ENCODE peak calls at places on chromosome 5, in six cellular contexts. I is neural crest cell, V is PC-3, M is DND-41, S is WTC11, R is HFF-Myc. E is an unnamed sample.

GRCh38 chr5:24053731-24054130 is 546.3 kb downstream of the PRDM9 start:
- DNase-seq in V (no peak), I (no peak), S (no peak), R (no peak), M (no peak), E (no peak)

GRCh38 chr5:56522972-56523371 is 289.8 kb upstream of the ANKRD55 start:
- DNase-seq in M (no peak), V (peak), S (no peak), R (no peak), I (no peak), E (no peak)

GRCh38 chr5:179699640-179700298 is 1.0 kb downstream of the CANX start:
- DNase-seq in I (no peak), M (peak), V (peak), S (no peak), R (no peak), E (no peak)

GRCh38 chr5:170254056-170254455 is 21.3 kb downstream of the C5orf58 start:
- DNase-seq in M (no peak), V (peak), R (no peak), I (no peak), S (no peak), E (no peak)

GRCh38 chr5:106827061-106827460 is 843.7 kb downstream of the EFNA5 start:
- DNase-seq in R (no peak), S (no peak), I (no peak), V (no peak), M (no peak), E (no peak)

GRCh38 chr5:95446009-95446408 is 54.8 kb downstream of the FAM81B start:
- DNase-seq in R (no peak), V (peak), I (no peak), M (no peak), S (no peak), E (no peak)

GRCh38 chr5:102511666-102512065 is 12.9 kb upstream of the SLCO6A1 start:
- DNase-seq in R (no peak), I (no peak), S (no peak), M (no peak), V (peak), E (no peak)

GRCh38 chr5:73120222-73121108 is at the start of gene TMEM171:
- DNase-seq in S (peak), R (no peak), V (peak), M (no peak), I (peak), E (peak)

GRCh38 chr5:13993926-13994325 is 49.4 kb upstream of the DNAH5 start:
- DNase-seq in I (no peak), M (no peak), S (no peak), V (no peak), R (no peak), E (no peak)

GRCh38 chr5:169745441-169746146 is 108.5 kb downstream of the DOCK2 start:
- DNase-seq in V (peak), S (no peak), M (no peak), R (no peak), I (no peak), E (no peak)

GRCh38 chr5:95711501-95712346 is 19.4 kb upstream of the RHOBTB3 start:
- DNase-seq in V (no peak), I (no peak), R (no peak), M (no peak), S (peak), E (peak)

GRCh38 chr5:50667079-50667652 is 729 bp downstream of the PARP8 start:
- DNase-seq in M (peak), S (peak), R (no peak), V (no peak), I (peak), E (peak)

GRCh38 chr5:132484386-132484715 is 6.2 kb downstream of the IRF1 start:
- DNase-seq in R (no peak), I (no peak), M (no peak), S (no peak), V (no peak), E (no peak)

GRCh38 chr5:66769030-66769733 is 173.0 kb downstream of the MAST4 start:
- DNase-seq in V (no peak), I (no peak), R (no peak), M (no peak), S (no peak), E (no peak)

GRCh38 chr5:65061250-65061973 is 292.7 kb downstream of the CWC27 start:
- DNase-seq in I (no peak), R (no peak), S (no peak), M (peak), V (no peak), E (no peak)

GRCh38 chr5:95900383-95900958 is 61.2 kb downstream of the ELL2 start:
- DNase-seq in S (no peak), M (no peak), I (no peak), R (peak), V (no peak), E (no peak)

GRCh38 chr5:179328291-179328690 is 17.0 kb downstream of the ADAMTS2 start:
- DNase-seq in R (no peak), V (no peak), M (no peak), I (no peak), S (no peak), E (no peak)

GRCh38 chr5:151751091-151751490 is 7.3 kb downstream of the ATOX1 start:
- DNase-seq in R (no peak), M (no peak), S (no peak), V (peak), I (no peak), E (no peak)

GRCh38 chr5:3593771-3594513 is 1.7 kb upstream of the IRX1 start:
- DNase-seq in V (no peak), S (peak), R (no peak), M (no peak), I (no peak), E (no peak)

GRCh38 chr5:132011561-132012384 is at the start of gene ACSL6:
- DNase-seq in M (peak), I (peak), S (peak), R (no peak), V (no peak), E (peak)

GRCh38 chr5:5271606-5272321 is 131.6 kb downstream of the ADAMTS16 start:
- DNase-seq in R (no peak), V (peak), S (no peak), I (no peak), M (no peak), E (no peak)

GRCh38 chr5:20974423-20974822 is 986.4 kb upstream of the CDH18 start:
- DNase-seq in V (peak), M (no peak), R (no peak), S (no peak), I (no peak), E (no peak)

GRCh38 chr5:20656262-20656661 is 668.3 kb upstream of the CDH18 start:
- DNase-seq in S (no peak), M (no peak), R (no peak), I (no peak), V (no peak), E (no peak)

GRCh38 chr5:73280386-73280785 is 107.4 kb downstream of the TMEM174 start:
- DNase-seq in M (no peak), S (no peak), I (no peak), R (no peak), V (no peak), E (no peak)

GRCh38 chr5:124583469-124584350 is 162.7 kb downstream of the ZNF608 start:
- DNase-seq in I (no peak), R (peak), M (peak), V (peak), S (no peak), E (no peak)

GRCh38 chr5:10111575-10111974 is 138.1 kb downstream of the ATPSCKMT start:
- DNase-seq in S (peak), R (peak), I (peak), V (peak), M (peak), E (peak)

GRCh38 chr5:61967681-61968080 is 338.3 kb upstream of the KIF2A start:
- DNase-seq in V (no peak), M (no peak), S (no peak), R (no peak), I (no peak), E (no peak)

GRCh38 chr5:148981353-148981752 is 81.5 kb downstream of the SH3TC2 start:
- DNase-seq in V (no peak), S (no peak), R (no peak), M (no peak), I (no peak), E (no peak)

GRCh38 chr5:178449163-178450060 is 140.8 kb downstream of the COL23A1 start:
- DNase-seq in I (no peak), V (no peak), M (no peak), R (no peak), S (no peak), E (no peak)

GRCh38 chr5:15669826-15670225 is 169.8 kb downstream of the FBXL7 start:
- DNase-seq in S (no peak), M (peak), I (no peak), V (no peak), R (no peak), E (no peak)

GRCh38 chr5:57492632-57493031 is 10.0 kb upstream of the ACTBL2 start:
- DNase-seq in M (no peak), V (no peak), I (no peak), S (no peak), R (no peak), E (no peak)

GRCh38 chr5:159917919-159918487 is 1.7 kb downstream of the ADRA1B start:
- DNase-seq in R (no peak), M (no peak), S (no peak), I (no peak), V (no peak), E (no peak)

GRCh38 chr5:73642296-73642695 is 16.3 kb downstream of the ARHGEF28 start:
- DNase-seq in V (no peak), R (no peak), M (no peak), S (no peak), I (no peak), E (no peak)

GRCh38 chr5:75964008-75964407 is 119.2 kb upstream of the SV2C start:
- DNase-seq in V (no peak), I (no peak), R (no peak), S (no peak), M (no peak), E (no peak)

GRCh38 chr5:77627869-77628674 is 10.4 kb downstream of the OTP start:
- DNase-seq in V (no peak), S (peak), I (no peak), R (no peak), M (no peak), E (no peak)

GRCh38 chr5:180872419-180872818 is 11.3 kb upstream of the ZFP62 start:
- DNase-seq in M (no peak), V (no peak), R (no peak), I (no peak), S (no peak), E (no peak)

GRCh38 chr5:39986614-39987013 is 561.8 kb upstream of the DAB2 start:
- DNase-seq in M (no peak), S (no peak), R (no peak), V (peak), I (no peak), E (no peak)
- TF ChIP-seq CTCF in M (peak), S (no peak), R (no peak), V (peak), I (no peak), E (no peak)

GRCh38 chr5:174552428-174552827 is 172.0 kb upstream of the MSX2 start:
- DNase-seq in V (no peak), I (no peak), M (no peak), R (no peak), S (peak), E (no peak)
- TF ChIP-seq CTCF in V (no peak), I (no peak), M (no peak), R (no peak), S (no peak), E (no peak)

DNA sequence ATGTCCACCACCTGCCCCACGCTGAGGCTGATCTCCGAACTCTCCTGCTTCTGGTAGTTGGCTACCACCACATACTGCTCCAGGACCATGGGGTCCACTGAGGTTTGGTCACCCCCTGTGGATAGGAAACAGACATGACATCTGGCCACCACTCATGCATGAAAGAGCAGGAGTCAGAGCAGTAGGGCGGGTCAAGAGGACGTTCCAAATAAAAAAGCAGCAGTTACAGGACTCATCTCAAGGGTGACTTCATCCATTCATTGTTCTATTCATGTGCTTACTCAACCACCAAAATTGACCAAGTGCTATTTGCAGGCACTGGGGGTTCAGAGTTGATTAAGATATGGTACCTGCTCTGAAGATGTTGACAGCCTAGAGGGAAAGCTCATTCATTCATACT is 79.2 kb upstream of the UBTD2 start:
- DNase-seq in V (no peak), R (no peak), I (no peak), M (no peak), S (no peak), E (no peak)
- TF ChIP-seq CTCF in V (no peak), R (no peak), I (no peak), M (no peak), S (no peak), E (no peak)

DNA sequence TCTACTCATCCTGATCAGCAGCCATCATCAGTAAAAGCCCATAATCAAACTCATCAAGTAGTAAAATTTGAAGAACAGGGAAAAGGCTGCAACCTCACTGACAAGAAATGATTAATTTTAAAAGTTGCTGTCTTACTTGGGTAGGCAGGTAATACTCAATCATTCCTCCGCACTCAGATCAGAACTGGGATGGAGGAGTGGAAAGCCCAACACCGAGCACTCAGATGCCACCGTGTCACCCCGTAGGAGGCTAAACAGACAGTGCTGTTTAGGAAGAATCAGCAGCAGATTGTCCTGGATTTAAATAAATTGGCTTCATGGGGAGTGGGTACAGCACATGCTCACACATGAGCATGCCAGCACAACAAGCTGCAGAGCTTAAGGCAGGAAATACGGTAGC is 92.7 kb upstream of the CDH6 start:
- DNase-seq in I (no peak), S (no peak), R (no peak), M (no peak), V (no peak), E (no peak)
- TF ChIP-seq CTCF in I (no peak), S (no peak), R (no peak), M (no peak), V (no peak), E (no peak)